ENCODE peak calls at places on chromosomes 2 and 18, in eight cellular contexts. One of them, this sample, is unnamed. For H3K4me1, the result is how much of the 10 kb centered on the place peaks cover.

GRCh38 chr2:4695281-4695861 is 992.0 kb downstream of the DCDC2C start:
- DNase-seq in mucosa of descending colon: no peak
- DNase-seq in right atrium auricular region: no peak
- DNase-seq in HCT116: no peak
- DNase-seq in mammary epithelial cell: no peak
- DNase-seq in A673: no peak
- DNase-seq in A549: no peak
- DNase-seq in right cardiac atrium: no peak
- DNase-seq in this sample: no peak

GRCh38 chr18:48935433-48935774 is 15.4 kb downstream of the SMAD7 start:
- DNase-seq in mucosa of descending colon: no peak
- DNase-seq in right atrium auricular region: no peak
- DNase-seq in HCT116: no peak
- DNase-seq in mammary epithelial cell: no peak
- DNase-seq in A673: no peak
- DNase-seq in A549: no peak
- DNase-seq in right cardiac atrium: no peak
- DNase-seq in this sample: no peak

GRCh38 chr2:44715671-44716077 is 225.8 kb upstream of the SIX3 start:
- DNase-seq in mucosa of descending colon: no peak
- DNase-seq in right atrium auricular region: no peak
- DNase-seq in HCT116: peak
- DNase-seq in mammary epithelial cell: peak
- DNase-seq in A673: peak
- DNase-seq in A549: peak
- DNase-seq in right cardiac atrium: no peak
- DNase-seq in this sample: peak

GRCh38 chr2:171595896-171596295 is 73.6 kb downstream of the CYBRD1 start:
- DNase-seq in mucosa of descending colon: no peak
- DNase-seq in right atrium auricular region: no peak
- DNase-seq in HCT116: no peak
- DNase-seq in mammary epithelial cell: peak
- DNase-seq in A673: peak
- DNase-seq in A549: peak
- DNase-seq in right cardiac atrium: no peak
- DNase-seq in this sample: peak

GRCh38 chr2:96114546-96114902 is 1.8 kb downstream of the ADRA2B start:
- DNase-seq in mucosa of descending colon: peak
- DNase-seq in right atrium auricular region: no peak
- DNase-seq in HCT116: no peak
- DNase-seq in mammary epithelial cell: no peak
- DNase-seq in A673: no peak
- DNase-seq in A549: no peak
- DNase-seq in right cardiac atrium: no peak
- DNase-seq in this sample: no peak

GRCh38 chr2:215799194-215799593 is 214.2 kb downstream of the MREG start:
- DNase-seq in mucosa of descending colon: no peak
- DNase-seq in right atrium auricular region: no peak
- DNase-seq in HCT116: no peak
- DNase-seq in mammary epithelial cell: peak
- DNase-seq in A673: no peak
- DNase-seq in A549: no peak
- DNase-seq in right cardiac atrium: no peak
- DNase-seq in this sample: no peak

GRCh38 chr18:845152-845819 is 33.2 kb upstream of the YES1 start:
- DNase-seq in mucosa of descending colon: no peak
- DNase-seq in right atrium auricular region: no peak
- DNase-seq in HCT116: peak
- DNase-seq in mammary epithelial cell: no peak
- DNase-seq in A673: peak
- DNase-seq in A549: peak
- DNase-seq in right cardiac atrium: no peak
- DNase-seq in this sample: peak

GRCh38 chr2:229407170-229407569 is 136.1 kb upstream of the PID1 start:
- DNase-seq in mucosa of descending colon: peak
- DNase-seq in right atrium auricular region: peak
- DNase-seq in HCT116: peak
- DNase-seq in mammary epithelial cell: peak
- DNase-seq in A673: peak
- DNase-seq in A549: peak
- DNase-seq in right cardiac atrium: peak
- DNase-seq in this sample: peak

GRCh38 chr2:9809064-9809356 is 34.3 kb upstream of the TAF1B start:
- DNase-seq in mucosa of descending colon: no peak
- DNase-seq in right atrium auricular region: no peak
- DNase-seq in HCT116: no peak
- DNase-seq in mammary epithelial cell: peak
- DNase-seq in A673: no peak
- DNase-seq in A549: no peak
- DNase-seq in right cardiac atrium: no peak
- DNase-seq in this sample: no peak

GRCh38 chr2:174902491-174903242 is 102.5 kb downstream of the CHN1 start:
- DNase-seq in mucosa of descending colon: no peak
- DNase-seq in right atrium auricular region: no peak
- DNase-seq in HCT116: no peak
- DNase-seq in mammary epithelial cell: no peak
- DNase-seq in A673: no peak
- DNase-seq in A549: no peak
- DNase-seq in right cardiac atrium: no peak
- DNase-seq in this sample: peak

GRCh38 chr2:46841621-46842020 is 74.0 kb downstream of the MCFD2 start:
- DNase-seq in mucosa of descending colon: no peak
- DNase-seq in right atrium auricular region: no peak
- DNase-seq in HCT116: no peak
- DNase-seq in mammary epithelial cell: no peak
- DNase-seq in A673: no peak
- DNase-seq in A549: no peak
- DNase-seq in right cardiac atrium: no peak
- DNase-seq in this sample: no peak

GRCh38 chr2:129253461-129253812 is 726.0 kb upstream of the RAB6C start:
- DNase-seq in mucosa of descending colon: no peak
- DNase-seq in right atrium auricular region: no peak
- DNase-seq in HCT116: peak
- DNase-seq in mammary epithelial cell: no peak
- DNase-seq in A673: peak
- DNase-seq in A549: peak
- DNase-seq in right cardiac atrium: peak
- DNase-seq in this sample: peak

GRCh38 chr2:156341482-156342251 is 9.1 kb upstream of the NR4A2 start:
- DNase-seq in mucosa of descending colon: peak
- DNase-seq in right atrium auricular region: peak
- DNase-seq in HCT116: peak
- DNase-seq in mammary epithelial cell: peak
- DNase-seq in A673: peak
- DNase-seq in A549: peak
- DNase-seq in right cardiac atrium: peak
- DNase-seq in this sample: peak

GRCh38 chr2:204950695-204951094 is 405.4 kb downstream of the PARD3B start:
- DNase-seq in mucosa of descending colon: no peak
- DNase-seq in right atrium auricular region: no peak
- DNase-seq in HCT116: no peak
- DNase-seq in mammary epithelial cell: no peak
- DNase-seq in A673: no peak
- DNase-seq in A549: no peak
- DNase-seq in right cardiac atrium: no peak
- DNase-seq in this sample: no peak

DNA sequence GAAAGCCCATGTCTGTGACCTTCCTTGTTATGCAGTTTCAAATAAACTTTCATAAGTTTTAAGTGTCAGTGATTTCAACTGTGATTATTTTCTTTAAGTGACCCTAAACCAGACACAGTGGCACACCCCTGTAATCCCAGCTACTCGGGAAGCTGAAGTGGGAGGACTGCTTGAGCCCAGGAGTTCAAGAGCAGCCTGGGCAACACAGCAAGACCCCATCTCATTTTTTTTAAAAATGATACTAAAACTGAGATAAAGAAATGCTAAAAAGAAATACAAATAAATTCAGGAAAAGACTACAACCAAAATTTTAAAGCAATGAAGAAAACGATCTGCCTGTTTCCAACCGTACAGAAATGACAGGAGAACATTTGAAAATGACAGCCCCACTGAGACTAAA is 54.2 kb downstream of the ROCK2 start:
- DNase-seq in mucosa of descending colon: no peak
- DNase-seq in right atrium auricular region: no peak
- DNase-seq in HCT116: no peak
- DNase-seq in mammary epithelial cell: no peak
- DNase-seq in A673: no peak
- DNase-seq in A549: no peak
- DNase-seq in right cardiac atrium: no peak
- DNase-seq in this sample: no peak
- H3K4me1 ChIP-seq in mucosa of descending colon: under half
- H3K4me1 ChIP-seq in right atrium auricular region: under half
- H3K4me1 ChIP-seq in HCT116: under half
- H3K4me1 ChIP-seq in mammary epithelial cell: under half
- H3K4me1 ChIP-seq in A673: under half
- H3K4me1 ChIP-seq in A549: under half
- H3K4me1 ChIP-seq in right cardiac atrium: under half
- H3K4me1 ChIP-seq in this sample: under half

DNA sequence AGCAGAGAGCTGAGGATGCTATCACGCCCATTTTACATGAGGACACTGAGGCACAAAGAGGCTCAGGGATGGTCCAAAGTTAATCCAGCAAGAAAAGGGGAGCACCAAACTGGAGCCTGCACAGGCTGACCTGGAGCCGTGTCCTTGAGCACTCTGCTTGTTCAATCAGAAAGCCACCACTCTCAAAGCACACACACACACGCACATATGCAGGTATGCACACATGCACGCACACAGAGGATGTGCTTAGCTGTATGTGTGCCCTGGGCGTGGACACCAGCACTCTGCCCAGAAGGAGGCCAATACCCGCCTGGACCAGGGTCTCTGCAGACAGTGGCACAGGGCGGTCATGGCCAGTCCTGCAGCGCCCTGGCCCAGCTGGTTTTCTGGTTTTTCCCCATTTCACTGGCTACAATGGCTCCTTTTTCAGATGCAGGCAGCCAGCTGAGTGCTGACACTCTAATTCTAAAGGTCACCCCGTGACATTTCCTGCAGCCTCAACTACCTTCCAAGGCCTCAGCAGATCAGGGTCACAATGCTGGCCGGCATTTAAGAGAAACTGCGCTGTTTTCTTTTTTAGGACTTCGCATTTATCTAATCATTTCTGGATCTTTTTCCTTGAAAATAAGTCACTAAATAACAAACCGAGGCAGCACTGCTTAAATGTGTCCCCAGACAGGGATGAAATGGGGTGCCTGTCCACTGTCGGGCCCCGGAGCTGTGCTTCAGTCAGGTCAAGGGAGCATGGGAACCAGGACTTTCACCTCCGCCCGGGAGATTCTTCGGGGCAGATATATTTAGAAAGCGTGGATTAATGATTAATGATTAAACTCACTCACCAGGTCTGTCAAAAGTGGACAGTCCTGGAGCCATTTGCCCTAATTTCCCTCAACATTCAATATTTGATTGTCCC is 104.5 kb downstream of the HDAC4 start:
- DNase-seq in mucosa of descending colon: no peak
- DNase-seq in right atrium auricular region: no peak
- DNase-seq in HCT116: no peak
- DNase-seq in mammary epithelial cell: no peak
- DNase-seq in A673: no peak
- DNase-seq in A549: no peak
- DNase-seq in right cardiac atrium: no peak
- DNase-seq in this sample: no peak
- H3K4me1 ChIP-seq in mucosa of descending colon: under half
- H3K4me1 ChIP-seq in right atrium auricular region: under half
- H3K4me1 ChIP-seq in HCT116: under half
- H3K4me1 ChIP-seq in mammary epithelial cell: under half
- H3K4me1 ChIP-seq in A673: under half
- H3K4me1 ChIP-seq in A549: under half
- H3K4me1 ChIP-seq in right cardiac atrium: under half
- H3K4me1 ChIP-seq in this sample: under half

DNA sequence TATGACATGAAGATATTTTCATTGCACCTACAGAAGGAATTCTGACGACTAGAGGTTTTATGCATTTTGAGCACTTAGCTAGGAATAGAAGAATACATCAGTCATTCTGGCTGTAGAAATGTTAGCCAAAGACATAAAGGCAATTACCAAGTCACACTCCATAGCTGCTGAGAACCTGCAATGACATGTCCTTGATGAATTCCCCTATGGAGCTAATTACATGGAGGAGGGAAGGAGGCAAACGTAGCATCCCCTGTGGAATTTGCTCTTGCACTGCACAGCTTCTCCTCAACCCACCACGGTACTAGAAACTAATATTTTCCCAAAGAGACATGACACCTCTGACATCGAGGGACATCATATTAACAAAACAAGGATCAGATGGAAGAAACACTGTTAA is 174.0 kb upstream of the SESTD1 start:
- DNase-seq in mucosa of descending colon: no peak
- DNase-seq in right atrium auricular region: no peak
- DNase-seq in HCT116: no peak
- DNase-seq in mammary epithelial cell: no peak
- DNase-seq in A673: no peak
- DNase-seq in A549: no peak
- DNase-seq in right cardiac atrium: no peak
- DNase-seq in this sample: no peak
- H3K4me1 ChIP-seq in mucosa of descending colon: under half
- H3K4me1 ChIP-seq in right atrium auricular region: under half
- H3K4me1 ChIP-seq in HCT116: under half
- H3K4me1 ChIP-seq in mammary epithelial cell: under half
- H3K4me1 ChIP-seq in A673: under half
- H3K4me1 ChIP-seq in A549: under half
- H3K4me1 ChIP-seq in right cardiac atrium: under half
- H3K4me1 ChIP-seq in this sample: under half

GRCh38 chr2:64526034-64526433 is 1.9 kb downstream of the AFTPH start:
- DNase-seq in mucosa of descending colon: no peak
- DNase-seq in right atrium auricular region: no peak
- DNase-seq in HCT116: no peak
- DNase-seq in mammary epithelial cell: no peak
- DNase-seq in A673: no peak
- DNase-seq in A549: no peak
- DNase-seq in right cardiac atrium: no peak
- DNase-seq in this sample: no peak

GRCh38 chr2:64524604-64525322 is 635 bp downstream of the AFTPH start:
- DNase-seq in mucosa of descending colon: peak
- DNase-seq in right atrium auricular region: no peak
- DNase-seq in HCT116: no peak
- DNase-seq in mammary epithelial cell: peak
- DNase-seq in A673: peak
- DNase-seq in A549: peak
- DNase-seq in right cardiac atrium: no peak
- DNase-seq in this sample: no peak

GRCh38 chr2:64523667-64524603 is at the start of gene AFTPH:
- DNase-seq in mucosa of descending colon: peak
- DNase-seq in right atrium auricular region: peak
- DNase-seq in HCT116: peak
- DNase-seq in mammary epithelial cell: peak
- DNase-seq in A673: peak
- DNase-seq in A549: peak
- DNase-seq in right cardiac atrium: peak
- DNase-seq in this sample: peak

GRCh38 chr2:64522843-64523428 is 1.2 kb upstream of the AFTPH start:
- DNase-seq in mucosa of descending colon: no peak
- DNase-seq in right atrium auricular region: no peak
- DNase-seq in HCT116: peak
- DNase-seq in mammary epithelial cell: peak
- DNase-seq in A673: peak
- DNase-seq in A549: peak
- DNase-seq in right cardiac atrium: peak
- DNase-seq in this sample: peak

DNA sequence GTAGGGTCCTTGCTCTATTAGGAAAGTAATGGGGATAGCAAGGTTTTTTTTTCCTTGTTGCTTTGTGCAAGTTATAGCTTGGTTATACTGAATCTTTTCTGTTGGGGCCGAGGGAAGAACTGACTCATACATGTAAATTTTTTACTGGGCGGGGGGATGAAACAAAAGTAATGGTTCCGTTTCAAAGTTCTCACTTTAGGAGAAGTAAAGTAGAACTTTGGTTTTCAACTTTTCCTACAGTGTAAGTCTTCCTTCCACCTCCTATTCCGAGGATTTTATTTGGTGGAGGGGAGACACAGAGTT is 1.1 kb downstream of the AFTPH start:
- DNase-seq in mucosa of descending colon: no peak
- DNase-seq in right atrium auricular region: no peak
- DNase-seq in HCT116: no peak
- DNase-seq in mammary epithelial cell: peak
- DNase-seq in A673: peak
- DNase-seq in A549: no peak
- DNase-seq in right cardiac atrium: no peak
- DNase-seq in this sample: no peak
- H3K4me1 ChIP-seq in mucosa of descending colon: under half
- H3K4me1 ChIP-seq in right atrium auricular region: under half
- H3K4me1 ChIP-seq in HCT116: under half
- H3K4me1 ChIP-seq in mammary epithelial cell: under half
- H3K4me1 ChIP-seq in A673: under half
- H3K4me1 ChIP-seq in A549: under half
- H3K4me1 ChIP-seq in right cardiac atrium: under half
- H3K4me1 ChIP-seq in this sample: under half

This sample was measured in cardiac muscle cell.